ENCODE peak calls at places on chromosomes 5 and 9, in five cellular contexts. K is astrocyte, C is endothelial cell, X is RWPE1, N is heart right ventricle. B is an unnamed sample.

GRCh38 chr9:81737871-81738507 is 48.6 kb upstream of the TLE1 start:
- DNase-seq in K (peak; percentile 90), C (no peak), X (peak; percentile 62), N (no peak), B (peak; percentile 42)

GRCh38 chr5:72107874-72108199 is 562 bp downstream of the MAP1B start:
- DNase-seq in K (no peak), C (peak; percentile 13), X (peak; percentile 34), N (no peak), B (no peak)

GRCh38 chr5:38163636-38164237 is 94.6 kb upstream of the EGFLAM start:
- DNase-seq in K (no peak), C (no peak), X (no peak), N (no peak), B (no peak)

GRCh38 chr9:137095664-137096517 is 9.1 kb downstream of the MAN1B1 start:
- DNase-seq in K (no peak), C (no peak), X (no peak), N (no peak), B (no peak)

GRCh38 chr5:172361566-172362238 is 78.1 kb upstream of the UBTD2 start:
- DNase-seq in K (peak; percentile 88), C (no peak), X (peak; percentile 97), N (no peak), B (peak; percentile 94)

GRCh38 chr5:177982072-177982727 is 13.8 kb downstream of the PROP1 start:
- DNase-seq in K (no peak), C (no peak), X (no peak), N (no peak), B (peak; percentile 81)

GRCh38 chr5:9519537-9519936 is 26.3 kb downstream of the SEMA5A start:
- DNase-seq in K (peak; percentile 85), C (no peak), X (no peak), N (no peak), B (no peak)

GRCh38 chr5:91030521-91031395 is 352.4 kb downstream of the ARRDC3 start:
- DNase-seq in K (peak; percentile 5), C (no peak), X (no peak), N (no peak), B (no peak)

GRCh38 chr9:25350011-25350410 is 328.2 kb downstream of the TUSC1 start:
- DNase-seq in K (no peak), C (no peak), X (no peak), N (no peak), B (no peak)

GRCh38 chr9:27945386-27945785 is 372.1 kb upstream of the C9orf72 start:
- DNase-seq in K (peak; percentile 13), C (no peak), X (no peak), N (no peak), B (no peak)

GRCh38 chr5:179696605-179697004 is 2.2 kb upstream of the CANX start:
- DNase-seq in K (no peak), C (no peak), X (no peak), N (no peak), B (no peak)

GRCh38 chr5:2800035-2800434 is 48.6 kb upstream of the IRX2 start:
- DNase-seq in K (no peak), C (no peak), X (no peak), N (no peak), B (no peak)

GRCh38 chr5:113331201-113331551 is 103.6 kb downstream of the TSSK1B start:
- DNase-seq in K (peak; percentile 70), C (no peak), X (no peak), N (no peak), B (no peak)

GRCh38 chr5:106116682-106117081 is 1554.1 kb downstream of the EFNA5 start:
- DNase-seq in K (no peak), C (no peak), X (no peak), N (no peak), B (no peak)

GRCh38 chr5:160774646-160775313 is 77.2 kb downstream of the ATP10B start:
- DNase-seq in K (no peak), C (no peak), X (no peak), N (no peak), B (no peak)

GRCh38 chr5:102792705-102793104 is 37.6 kb downstream of the PAM start:
- DNase-seq in K (no peak), C (no peak), X (no peak), N (no peak), B (no peak)

GRCh38 chr9:133458643-133459312 is 1.0 kb upstream of the CACFD1 start:
- DNase-seq in K (no peak), C (no peak), X (no peak), N (no peak), B (no peak)

GRCh38 chr5:56099346-56099745 is 104.6 kb upstream of the IL6ST start:
- DNase-seq in K (peak; percentile 31), C (no peak), X (no peak), N (no peak), B (peak; percentile 68)

GRCh38 chr9:13386935-13387667 is 107.6 kb upstream of the MPDZ start:
- DNase-seq in K (peak; percentile 97), C (no peak), X (no peak), N (no peak), B (no peak)

GRCh38 chr9:88722753-88723152 is 187.8 kb downstream of the NXNL2 start:
- DNase-seq in K (no peak), C (no peak), X (peak; percentile 31), N (no peak), B (no peak)

GRCh38 chr9:129347323-129348120 is 169.5 kb upstream of the IER5L start:
- DNase-seq in K (no peak), C (no peak), X (no peak), N (no peak), B (no peak)

GRCh38 chr9:75230469-75230868 is 142.2 kb downstream of the OSTF1 start:
- DNase-seq in K (no peak), C (no peak), X (no peak), N (no peak), B (no peak)

GRCh38 chr5:9716838-9717281 is 86.7 kb upstream of the TAS2R1 start:
- DNase-seq in K (peak; percentile 81), C (no peak), X (no peak), N (no peak), B (no peak)

GRCh38 chr9:131072871-131073237 is 23.5 kb upstream of the AIF1L start:
- DNase-seq in K (no peak), C (no peak), X (no peak), N (no peak), B (no peak)

GRCh38 chr5:87191645-87192044 is 76.0 kb upstream of the RASA1 start:
- DNase-seq in K (no peak), C (no peak), X (no peak), N (no peak), B (no peak)

GRCh38 chr5:132437604-132438275 is 52.8 kb downstream of the IRF1 start:
- DNase-seq in K (peak; percentile 80), C (peak; percentile 19), X (peak; percentile 54), N (peak; percentile 73), B (peak; percentile 93)

GRCh38 chr9:81787747-81788632 is 98.6 kb upstream of the TLE1 start:
- DNase-seq in K (peak; percentile 96), C (no peak), X (peak; percentile 67), N (no peak), B (no peak)

GRCh38 chr5:67377651-67378050 is 181.1 kb upstream of the CD180 start:
- DNase-seq in K (no peak), C (no peak), X (no peak), N (no peak), B (no peak)

GRCh38 chr9:81607593-81608288 is 81.6 kb downstream of the TLE1 start:
- DNase-seq in K (no peak), C (no peak), X (no peak), N (no peak), B (no peak)

GRCh38 chr9:96875460-96876142 is 21.3 kb upstream of the ZNF782 start:
- DNase-seq in K (peak; percentile 59), C (peak; percentile 77), X (peak; percentile 92), N (peak; percentile 36), B (no peak)
- TF ChIP-seq CTCF in K (peak; percentile 16), C (peak; percentile 33), X (peak; percentile 75), N (no peak), B (no peak)

GRCh38 chr5:158013939-158014338 is 155.0 kb upstream of the CLINT1 start:
- DNase-seq in K (peak; percentile 42), C (peak; percentile 9), X (peak; percentile 33), N (no peak), B (no peak)
- TF ChIP-seq CTCF in K (peak; percentile 27), C (no peak), X (no peak), N (no peak), B (no peak)

GRCh38 chr5:157469073-157469472 is 9.1 kb downstream of the NIPAL4 start:
- DNase-seq in K (no peak), C (no peak), X (no peak), N (no peak), B (no peak)
- TF ChIP-seq CTCF in K (no peak), C (no peak), X (no peak), N (no peak), B (no peak)

GRCh38 chr9:109320734-109321448 is at the start of gene EPB41L4B:
- DNase-seq in K (peak; percentile 51), C (peak; percentile 93), X (peak; percentile 91), N (peak; percentile 85), B (peak; percentile 97)

GRCh38 chr9:109319072-109319630 is 1.7 kb downstream of the EPB41L4B start:
- DNase-seq in K (no peak), C (peak; percentile 12), X (peak; percentile 54), N (no peak), B (no peak)

GRCh38 chr9:109317979-109318671 is 2.7 kb downstream of the EPB41L4B start:
- DNase-seq in K (no peak), C (peak; percentile 11), X (peak; percentile 85), N (no peak), B (no peak)

GRCh38 chr9:109320338-109320733 is 523 bp downstream of the EPB41L4B start:
- DNase-seq in K (no peak), C (peak; percentile 31), X (no peak), N (no peak), B (no peak)

DNA sequence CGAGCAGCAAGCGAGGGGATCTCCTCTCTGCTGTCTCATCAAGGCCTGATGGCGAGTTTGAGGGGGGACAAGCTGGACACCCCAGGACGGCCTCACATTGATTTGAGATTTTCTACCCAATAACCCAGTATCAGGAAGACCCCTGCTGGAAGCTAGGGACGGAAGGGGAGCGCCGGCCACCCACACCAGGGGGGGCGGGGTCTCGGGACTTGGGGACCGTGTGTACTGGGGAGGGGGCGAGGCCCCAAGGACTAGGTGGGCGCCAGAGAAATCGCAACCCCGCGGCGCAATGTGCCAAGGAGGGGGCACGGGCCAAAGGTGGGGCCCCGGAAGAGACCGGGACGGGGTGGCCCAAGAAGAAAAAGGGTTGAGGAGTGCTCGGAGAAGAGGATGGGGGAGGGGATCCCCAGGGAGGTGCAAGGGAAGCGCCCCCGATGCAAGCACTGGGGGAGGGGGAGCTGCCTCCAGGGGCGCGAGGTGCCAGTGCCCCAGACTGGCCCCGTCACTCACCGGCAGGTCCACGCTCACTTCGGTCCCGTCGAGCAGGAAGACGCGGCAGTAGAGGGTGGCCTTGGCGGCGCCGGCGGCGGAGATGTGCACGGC is 1.1 kb downstream of the EPB41L4B start:
- DNase-seq in K (no peak), C (peak; percentile 13), X (no peak), N (peak; percentile 23), B (no peak)
- TF ChIP-seq CTCF in K (no peak), C (no peak), X (no peak), N (no peak), B (no peak)

GRCh38 chr5:75734913-75735789 is 17.9 kb upstream of the POC5 start:
- DNase-seq in K (no peak), C (peak; percentile 47), X (peak; percentile 25), N (no peak), B (no peak)
- TF ChIP-seq CTCF in K (peak; percentile 39), C (no peak), X (peak; percentile 67), N (no peak), B (no peak)

GRCh38 chr5:81242906-81243436 is 9.8 kb downstream of the CKMT2 start:
- DNase-seq in K (no peak), C (no peak), X (no peak), N (no peak), B (no peak)
- TF ChIP-seq CTCF in K (no peak), C (no peak), X (no peak), N (no peak), B (no peak)